ENCODE peak calls at places on chromosome 17, in seven cellular contexts. V is IMR-90, L is sigmoid colon, P is prostate gland, X is cardiac muscle cell, G is tibial artery, E is MM.1S. N is an unnamed sample.

GRCh38 chr17:78381601-78382168 is 3.2 kb downstream of the PGS1 start:
- DNase-seq in V (no peak), L (no peak), P (no peak), X (no peak), G (no peak), E (no peak), N (peak; percentile 40)

GRCh38 chr17:7355053-7355452 is at the start of gene TMEM95:
- DNase-seq in V (no peak), L (peak; percentile 78), P (no peak), X (no peak), G (no peak), E (no peak), N (no peak)

GRCh38 chr17:81340606-81341346 is 45.7 kb upstream of the SLC38A10 start:
- DNase-seq in V (no peak), L (peak; percentile 70), P (no peak), X (peak; percentile 63), G (no peak), E (no peak), N (no peak)

GRCh38 chr17:27609606-27610303 is 21.2 kb upstream of the LGALS9 start:
- DNase-seq in V (peak; percentile 27), L (no peak), P (peak; percentile 50), X (peak; percentile 52), G (no peak), E (no peak), N (no peak)

GRCh38 chr17:45227101-45227591 is 5.5 kb downstream of the FMNL1 start:
- DNase-seq in V (no peak), L (no peak), P (no peak), X (no peak), G (no peak), E (peak; percentile 89), N (no peak)

GRCh38 chr17:4533522-4534502 is 21.4 kb downstream of the MYBBP1A start:
- DNase-seq in V (no peak), L (no peak), P (no peak), X (no peak), G (no peak), E (no peak), N (no peak)

GRCh38 chr17:3981455-3981854 is 17.2 kb upstream of the ATP2A3 start:
- DNase-seq in V (no peak), L (no peak), P (no peak), X (no peak), G (no peak), E (no peak), N (no peak)

GRCh38 chr17:57407287-57408063 is 151.2 kb downstream of the MSI2 start:
- DNase-seq in V (no peak), L (no peak), P (peak; percentile 69), X (no peak), G (no peak), E (no peak), N (no peak)

GRCh38 chr17:79295307-79295706 is 220.7 kb downstream of the ENGASE start:
- DNase-seq in V (no peak), L (no peak), P (no peak), X (no peak), G (no peak), E (no peak), N (no peak)

GRCh38 chr17:76356803-76357456 is 3.2 kb upstream of the PRPSAP1 start:
- DNase-seq in V (no peak), L (no peak), P (no peak), X (no peak), G (no peak), E (no peak), N (no peak)

GRCh38 chr17:19313746-19314651 is 48.5 kb downstream of the B9D1 start:
- DNase-seq in V (no peak), L (peak; percentile 65), P (no peak), X (no peak), G (no peak), E (no peak), N (no peak)

GRCh38 chr17:55842405-55843158 is 91.7 kb downstream of the PCTP start:
- DNase-seq in V (no peak), L (no peak), P (peak; percentile 30), X (no peak), G (no peak), E (no peak), N (no peak)

GRCh38 chr17:68182016-68182315 is 65.9 kb upstream of the AMZ2 start:
- DNase-seq in V (no peak), L (no peak), P (no peak), X (no peak), G (no peak), E (no peak), N (no peak)

GRCh38 chr17:52035336-52035915 is 123.1 kb downstream of the CA10 start:
- DNase-seq in V (no peak), L (no peak), P (no peak), X (no peak), G (no peak), E (no peak), N (no peak)

GRCh38 chr17:65100316-65101140 is 36.6 kb upstream of the RGS9 start:
- DNase-seq in V (peak; percentile 47), L (peak; percentile 93), P (peak; percentile 85), X (peak; percentile 77), G (peak; percentile 90), E (peak; percentile 86), N (peak; percentile 79)

GRCh38 chr17:66573078-66573477 is 261.8 kb upstream of the CACNG5 start:
- DNase-seq in V (no peak), L (no peak), P (no peak), X (no peak), G (no peak), E (no peak), N (no peak)

GRCh38 chr17:61381537-61381936 is 18.1 kb upstream of the TBX2 start:
- DNase-seq in V (no peak), L (no peak), P (no peak), X (no peak), G (no peak), E (no peak), N (no peak)

GRCh38 chr17:21213491-21214014 is 408 bp downstream of the TMEM11 start:
- DNase-seq in V (no peak), L (peak; percentile 71), P (no peak), X (peak; percentile 39), G (no peak), E (peak; percentile 24), N (no peak)

GRCh38 chr17:45764479-45764878 is 19.6 kb upstream of the CRHR1 start:
- DNase-seq in V (no peak), L (no peak), P (no peak), X (no peak), G (no peak), E (no peak), N (no peak)

GRCh38 chr17:65449495-65449894 is 112.0 kb downstream of the AXIN2 start:
- DNase-seq in V (no peak), L (no peak), P (no peak), X (no peak), G (no peak), E (no peak), N (no peak)

GRCh38 chr17:63433746-63434591 is 12.1 kb downstream of the CYB561 start:
- DNase-seq in V (peak; percentile 92), L (peak; percentile 93), P (peak; percentile 56), X (peak; percentile 96), G (peak; percentile 90), E (no peak), N (no peak)

DNA sequence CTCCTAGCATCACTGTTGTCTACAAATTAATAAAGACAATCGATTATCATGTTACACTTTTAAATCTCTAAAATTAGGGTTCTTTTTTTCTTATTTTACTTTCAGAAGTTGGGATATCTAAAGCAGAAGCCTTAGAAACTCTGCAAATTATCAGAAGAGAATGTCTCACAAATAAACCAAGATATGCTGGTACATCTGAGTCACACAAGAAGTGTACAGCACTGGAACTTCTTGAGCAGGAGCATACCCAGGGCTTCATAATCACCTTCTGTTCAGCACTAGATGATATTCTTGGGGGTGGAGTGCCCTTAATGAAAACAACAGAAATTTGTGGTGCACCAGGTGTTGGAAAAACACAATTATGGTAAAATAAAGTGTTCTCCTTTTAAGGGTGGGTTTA is 2.4 kb downstream of the RAD51C start:
- DNase-seq in V (no peak), L (no peak), P (no peak), X (no peak), G (no peak), E (no peak), N (no peak)
- H3K4me3 ChIP-seq in V (no peak overlapping the region), L (no peak overlapping the region), P (no peak overlapping the region), X (no peak overlapping the region), G (no peak overlapping the region), E (no peak overlapping the region), N (no peak overlapping the region)

GRCh38 chr17:41327411-41328120 is 12.1 kb upstream of the KRTAP17-1 start:
- DNase-seq in V (no peak), L (no peak), P (no peak), X (no peak), G (no peak), E (no peak), N (no peak)

GRCh38 chr17:41328207-41328606 is 12.7 kb upstream of the KRTAP17-1 start:
- DNase-seq in V (no peak), L (no peak), P (no peak), X (no peak), G (no peak), E (no peak), N (no peak)

GRCh38 chr17:41331606-41332005 is 16.1 kb upstream of the KRTAP17-1 start:
- DNase-seq in V (no peak), L (no peak), P (no peak), X (no peak), G (no peak), E (no peak), N (no peak)

GRCh38 chr17:41332239-41332638 is 16.7 kb upstream of the KRTAP17-1 start:
- DNase-seq in V (no peak), L (no peak), P (no peak), X (no peak), G (no peak), E (no peak), N (no peak)

GRCh38 chr17:41329279-41329925 is 13.9 kb upstream of the KRTAP17-1 start:
- DNase-seq in V (peak; percentile 56), L (no peak), P (peak; percentile 35), X (peak; percentile 48), G (no peak), E (peak; percentile 30), N (no peak)
- H3K4me1 ChIP-seq in V (no peaks in the 10 kb centered on the region), L (no peaks in the 10 kb centered on the region), P (no peaks in the 10 kb centered on the region), X (no peaks in the 10 kb centered on the region), G (no peaks in the 10 kb centered on the region), E (no peaks in the 10 kb centered on the region), N (peaks cover 31% of the 10 kb centered on the region)

GRCh38 chr17:48601528-48602430 is 3.0 kb downstream of the HOXB6 start:
- DNase-seq in V (no peak), L (no peak), P (no peak), X (no peak), G (no peak), E (no peak), N (no peak)
- H3K27ac ChIP-seq in V (no peak overlapping the region), L (peak overlapping the region; percentile 95), P (no peak overlapping the region), X (no peak overlapping the region), G (no peak overlapping the region), E (no peak overlapping the region), N (no peak overlapping the region)

GRCh38 chr17:41919840-41920579 is 1.3 kb upstream of the ACLY start:
- DNase-seq in V (peak; percentile 33), L (peak; percentile 75), P (no peak), X (peak; percentile 51), G (no peak), E (no peak), N (peak; percentile 3)

GRCh38 chr17:41918392-41919164 is at the start of gene ACLY:
- DNase-seq in V (peak; percentile 95), L (peak; percentile 98), P (peak; percentile 96), X (peak; percentile 98), G (peak; percentile 98), E (peak; percentile 99), N (peak; percentile 93)

GRCh38 chr17:41919165-41919817 is 540 bp upstream of the ACLY start:
- DNase-seq in V (no peak), L (no peak), P (peak; percentile 57), X (no peak), G (peak; percentile 90), E (no peak), N (no peak)

GRCh38 chr17:41917957-41918391 is 777 bp downstream of the ACLY start:
- DNase-seq in V (peak; percentile 31), L (peak; percentile 85), P (peak; percentile 44), X (peak; percentile 47), G (peak; percentile 74), E (peak; percentile 19), N (no peak)

GRCh38 chr17:41920580-41920955 is 1.8 kb upstream of the ACLY start:
- DNase-seq in V (no peak), L (no peak), P (no peak), X (no peak), G (no peak), E (no peak), N (no peak)
- H3K4me3 ChIP-seq in V (no peak overlapping the region), L (no peak overlapping the region), P (no peak overlapping the region), X (no peak overlapping the region), G (no peak overlapping the region), E (no peak overlapping the region), N (no peak overlapping the region)

N was measured in effector memory CD4-positive, alpha-beta T cell.